ENCODE peak calls at places on chromosomes 16 and 17, in four cellular contexts. O is gastrocnemius medialis, D is WERI-Rb-1, Z is lower lobe of right lung. W is an unnamed sample.

GRCh38 chr16:13936596-13937081 is 16.7 kb downstream of the ERCC4 start:
- DNase-seq in Z (no peak), D (no peak), O (peak), W (no peak)

GRCh38 chr17:80676564-80676963 is 131.9 kb downstream of the RPTOR start:
- DNase-seq in O (no peak), D (no peak), Z (no peak), W (no peak)

GRCh38 chr17:68011199-68011665 is 15.0 kb upstream of the C17orf58 start:
- DNase-seq in Z (peak), D (peak), O (peak), W (peak)

GRCh38 chr16:21611178-21611545 is 11.8 kb downstream of the METTL9 start:
- DNase-seq in O (no peak), D (no peak), Z (no peak), W (no peak)

GRCh38 chr16:80948886-80949502 is 57.7 kb downstream of the CMC2 start:
- DNase-seq in D (peak), O (no peak), Z (peak), W (peak)

GRCh38 chr17:32288600-32288999 is 23.0 kb downstream of the RHBDL3 start:
- DNase-seq in Z (no peak), O (no peak), D (no peak), W (no peak)

GRCh38 chr17:5378566-5379207 is 40.8 kb downstream of the NUP88 start:
- DNase-seq in D (no peak), O (no peak), Z (no peak), W (no peak)

GRCh38 chr16:25257504-25257955 is at the start of gene ZKSCAN2:
- DNase-seq in Z (peak), D (peak), O (peak), W (peak)

GRCh38 chr17:29807520-29808361 is 122.3 kb downstream of the SSH2 start:
- DNase-seq in O (peak), Z (peak), D (peak), W (peak)

GRCh38 chr16:55982597-55982996 is 107.4 kb upstream of the CES5A start:
- DNase-seq in O (no peak), D (no peak), Z (no peak), W (no peak)

GRCh38 chr17:48470388-48471034 is 40.5 kb upstream of the SKAP1 start:
- DNase-seq in D (no peak), Z (no peak), O (no peak), W (no peak)

GRCh38 chr17:80107231-80108021 is 6.0 kb downstream of the GAA start:
- DNase-seq in Z (peak), O (no peak), D (no peak), W (no peak)

GRCh38 chr17:34993031-34993430 is 12.7 kb downstream of the LIG3 start:
- DNase-seq in Z (no peak), O (no peak), D (no peak), W (no peak)

GRCh38 chr16:56457927-56458470 is 6.6 kb downstream of the OGFOD1 start:
- DNase-seq in O (no peak), Z (no peak), D (no peak), W (no peak)

GRCh38 chr16:48099455-48099854 is 56.3 kb downstream of the ABCC12 start:
- DNase-seq in D (no peak), Z (no peak), O (no peak), W (peak)

GRCh38 chr16:52725461-52725860 is 178.5 kb upstream of the TOX3 start:
- DNase-seq in Z (no peak), O (no peak), D (no peak), W (no peak)

GRCh38 chr17:19329136-19329535 is 33.4 kb downstream of the B9D1 start:
- DNase-seq in D (no peak), Z (no peak), O (no peak), W (no peak)

GRCh38 chr16:74749291-74750055 is 25.1 kb downstream of the FA2H start:
- DNase-seq in Z (no peak), O (no peak), D (no peak), W (no peak)

GRCh38 chr16:67101301-67101675 is 8.5 kb upstream of the PHAF1 start:
- DNase-seq in D (no peak), O (no peak), Z (no peak), W (no peak)

GRCh38 chr16:23282508-23282907 is 19.6 kb upstream of the SCNN1B start:
- DNase-seq in D (no peak), Z (no peak), O (no peak), W (no peak)

GRCh38 chr16:86517652-86518258 is 7.4 kb downstream of the FOXF1 start:
- DNase-seq in D (peak), Z (no peak), O (peak), W (peak)

GRCh38 chr16:85524630-85525463 is 88.3 kb upstream of the GSE1 start:
- DNase-seq in Z (peak), D (no peak), O (peak), W (peak)

GRCh38 chr16:52812945-52813556 is 239.6 kb downstream of the CHD9NB start:
- DNase-seq in Z (no peak), O (no peak), D (no peak), W (no peak)

GRCh38 chr17:64190468-64190867 is 60.5 kb upstream of the ERN1 start:
- DNase-seq in Z (no peak), D (no peak), O (no peak), W (peak)

GRCh38 chr17:66964083-66964771 is at the start of gene CACNG4:
- DNase-seq in Z (no peak), O (no peak), D (peak), W (no peak)

GRCh38 chr17:82400830-82401229 is 17.3 kb upstream of the HEXD start:
- DNase-seq in Z (peak), D (no peak), O (no peak), W (no peak)

GRCh38 chr17:17004251-17004996 is 32.5 kb upstream of the TNFRSF13B start:
- DNase-seq in Z (no peak), D (no peak), O (peak), W (no peak)

GRCh38 chr17:61805399-61805798 is 57.9 kb downstream of the BRIP1 start:
- DNase-seq in D (no peak), Z (no peak), O (no peak), W (no peak)

GRCh38 chr17:31686495-31686894 is 172.5 kb downstream of the COPRS start:
- DNase-seq in D (no peak), Z (no peak), O (no peak), W (no peak)

GRCh38 chr16:88099563-88099890 is 148.3 kb downstream of the BANP start:
- DNase-seq in O (no peak), D (no peak), Z (no peak), W (no peak)

GRCh38 chr17:80254396-80255241 is 6.0 kb upstream of the RNF213 start:
- DNase-seq in O (peak), D (no peak), Z (no peak), W (no peak)

DNA sequence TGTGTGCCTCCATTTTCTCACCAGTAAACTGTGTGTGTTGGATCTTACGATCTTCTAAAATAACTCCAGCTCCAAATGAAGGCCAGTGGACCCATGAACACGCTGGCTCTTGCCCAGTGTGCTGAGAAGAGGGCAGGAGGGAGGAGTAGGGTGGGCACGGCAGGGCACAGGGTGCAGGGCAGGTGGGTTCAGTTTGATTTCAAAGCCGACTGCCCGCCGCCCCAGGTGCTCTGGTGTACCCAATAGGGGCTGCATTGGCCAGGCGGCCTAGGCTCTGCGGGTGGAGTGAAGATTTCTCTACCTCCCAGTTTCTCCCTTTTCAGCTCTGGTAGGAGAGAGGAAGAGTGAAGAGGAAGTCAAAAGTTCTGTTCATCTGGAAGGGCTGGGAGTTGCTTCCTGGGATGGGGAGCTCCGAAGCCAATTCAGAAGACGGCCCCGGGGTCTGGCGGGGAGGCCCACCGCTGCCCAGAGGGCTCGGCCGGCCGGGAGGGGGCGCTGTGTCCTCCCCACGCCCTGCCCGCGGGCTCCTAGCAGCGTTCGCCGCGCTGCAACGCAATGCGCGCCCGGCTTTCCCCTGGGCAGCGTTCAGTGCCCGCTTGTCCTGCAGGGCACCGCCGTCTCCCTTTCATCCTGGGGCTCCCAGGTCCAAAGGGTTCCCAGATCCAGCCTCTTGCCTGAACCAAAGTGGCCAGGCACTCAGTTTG is 1.1 kb upstream of the CRHR1 start:
- DNase-seq in Z (no peak), D (peak), O (no peak), W (no peak)
- TF ChIP-seq CTCF in Z (peak), D (peak), O (peak), W (peak)

GRCh38 chr16:57628782-57629181 is 352 bp downstream of the ADGRG1 start:
- DNase-seq in D (no peak), Z (no peak), O (no peak), W (no peak)

GRCh38 chr16:57628008-57628781 is at the start of gene ADGRG1:
- DNase-seq in O (peak), D (peak), Z (peak), W (peak)

GRCh38 chr16:57630402-57630787 is 2.0 kb downstream of the ADGRG1 start:
- DNase-seq in O (no peak), D (no peak), Z (no peak), W (peak)

GRCh38 chr16:57630931-57631845 is 2.8 kb downstream of the ADGRG1 start:
- DNase-seq in Z (no peak), D (no peak), O (no peak), W (no peak)

DNA sequence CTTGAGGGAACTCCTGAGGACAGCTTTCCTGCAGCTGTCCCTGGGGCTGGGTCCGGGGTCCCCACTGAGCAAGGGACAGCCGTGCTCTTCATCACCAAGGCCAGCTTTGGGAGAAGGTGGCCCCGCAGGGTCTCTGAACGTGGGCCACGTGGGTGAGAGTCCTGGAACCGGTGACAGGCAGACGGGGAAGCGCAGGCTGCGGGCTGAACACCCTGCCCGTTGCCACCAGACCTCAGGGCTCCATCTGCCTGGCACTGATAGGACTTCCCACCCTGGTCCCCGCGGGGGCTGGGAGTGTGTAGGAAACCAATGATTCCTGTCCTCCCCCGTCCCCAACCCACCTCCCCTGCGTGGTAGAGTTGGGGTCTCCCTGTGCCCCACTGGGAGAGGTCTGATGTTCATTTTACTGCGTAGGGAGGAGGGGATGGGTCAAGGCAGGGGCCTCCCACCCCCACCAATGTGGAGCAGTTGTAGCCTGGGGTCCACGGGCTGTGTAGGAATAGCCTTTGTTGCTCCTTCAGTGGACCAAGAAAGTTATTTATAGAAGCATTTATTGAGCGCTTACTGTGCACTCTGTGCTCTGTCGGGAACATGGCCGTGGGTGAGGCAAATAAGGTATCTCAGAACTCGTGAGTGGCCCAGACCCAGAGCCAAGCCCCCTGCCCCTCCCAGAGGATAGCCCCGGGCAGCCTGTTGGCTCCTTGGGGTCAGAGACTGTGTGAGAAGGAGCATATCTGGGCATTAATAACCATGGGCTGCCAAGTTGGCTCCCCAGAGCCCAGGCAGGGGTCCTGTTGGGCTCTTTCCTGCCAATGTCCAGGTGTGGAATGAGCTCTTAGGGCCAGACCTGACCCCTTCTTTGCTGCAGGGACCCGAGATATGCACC is 1.3 kb downstream of the ADGRG1 start:
- DNase-seq in O (no peak), Z (no peak), D (no peak), W (peak)
- H3K4me3 ChIP-seq in O (peak), Z (peak), D (no peak), W (peak)

GRCh38 chr17:2403044-2403443 is 2.2 kb upstream of the MNT start:
- DNase-seq in D (peak), O (no peak), Z (peak), W (no peak)
- TF ChIP-seq CTCF in D (no peak), O (no peak), Z (no peak), W (no peak)

GRCh38 chr17:40936437-40936971 is 942 bp downstream of the KRT23 start:
- DNase-seq in D (no peak), O (no peak), Z (no peak), W (no peak)
- H3K4me3 ChIP-seq in D (no peak), O (no peak), Z (no peak), W (no peak)

DNA sequence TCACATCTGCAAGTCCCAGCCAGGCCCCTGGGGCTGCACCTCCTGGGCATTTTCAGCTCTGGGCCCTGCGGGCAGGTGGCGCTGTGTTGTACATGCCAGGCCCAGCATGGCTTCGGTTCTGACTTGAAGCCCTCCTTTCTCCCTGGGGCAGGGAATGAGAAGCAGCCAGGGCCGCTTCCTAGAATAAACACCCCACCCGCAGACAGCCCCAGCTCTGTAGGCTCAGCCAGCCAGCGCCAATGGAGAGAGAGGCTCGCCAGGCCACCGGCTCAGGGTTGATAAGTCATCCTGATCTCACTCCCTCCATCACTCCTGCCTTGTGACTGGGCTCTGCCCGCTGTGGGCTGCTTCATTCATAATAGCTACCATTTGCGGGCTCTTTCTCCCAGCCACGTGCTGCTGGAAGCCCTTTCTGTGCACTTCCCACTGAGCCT is 6.0 kb upstream of the GLIS2 start:
- DNase-seq in Z (peak), D (no peak), O (no peak), W (peak)
- TF ChIP-seq CTCF in Z (peak), D (peak), O (no peak), W (peak)

GRCh38 chr16:65071371-65072311 is 50.2 kb downstream of the CDH11 start:
- DNase-seq in O (peak), D (no peak), Z (no peak), W (peak)

GRCh38 chr16:65069766-65070165 is 52.1 kb downstream of the CDH11 start:
- DNase-seq in Z (no peak), D (no peak), O (peak), W (no peak)

GRCh38 chr16:65069090-65069489 is 52.8 kb downstream of the CDH11 start:
- DNase-seq in O (no peak), D (no peak), Z (no peak), W (no peak)

GRCh38 chr16:65068151-65068740 is 53.6 kb downstream of the CDH11 start:
- DNase-seq in Z (no peak), O (peak), D (no peak), W (no peak)

GRCh38 chr16:65070831-65071230 is 51.0 kb downstream of the CDH11 start:
- DNase-seq in O (peak), Z (no peak), D (no peak), W (peak)
- H3K4me3 ChIP-seq in O (peak), Z (no peak), D (no peak), W (no peak)

GRCh38 chr17:2222301-2222700 is 81.3 kb downstream of the SMG6 start:
- DNase-seq in D (no peak), Z (no peak), O (no peak), W (no peak)

GRCh38 chr17:2227025-2227699 is 76.4 kb downstream of the SMG6 start:
- DNase-seq in O (no peak), Z (no peak), D (no peak), W (no peak)

GRCh38 chr17:2218426-2218825 is 85.2 kb downstream of the SMG6 start:
- DNase-seq in O (no peak), D (no peak), Z (no peak), W (no peak)

GRCh38 chr17:2223617-2223927 is 80.0 kb downstream of the SMG6 start:
- DNase-seq in O (no peak), Z (no peak), D (no peak), W (no peak)

DNA sequence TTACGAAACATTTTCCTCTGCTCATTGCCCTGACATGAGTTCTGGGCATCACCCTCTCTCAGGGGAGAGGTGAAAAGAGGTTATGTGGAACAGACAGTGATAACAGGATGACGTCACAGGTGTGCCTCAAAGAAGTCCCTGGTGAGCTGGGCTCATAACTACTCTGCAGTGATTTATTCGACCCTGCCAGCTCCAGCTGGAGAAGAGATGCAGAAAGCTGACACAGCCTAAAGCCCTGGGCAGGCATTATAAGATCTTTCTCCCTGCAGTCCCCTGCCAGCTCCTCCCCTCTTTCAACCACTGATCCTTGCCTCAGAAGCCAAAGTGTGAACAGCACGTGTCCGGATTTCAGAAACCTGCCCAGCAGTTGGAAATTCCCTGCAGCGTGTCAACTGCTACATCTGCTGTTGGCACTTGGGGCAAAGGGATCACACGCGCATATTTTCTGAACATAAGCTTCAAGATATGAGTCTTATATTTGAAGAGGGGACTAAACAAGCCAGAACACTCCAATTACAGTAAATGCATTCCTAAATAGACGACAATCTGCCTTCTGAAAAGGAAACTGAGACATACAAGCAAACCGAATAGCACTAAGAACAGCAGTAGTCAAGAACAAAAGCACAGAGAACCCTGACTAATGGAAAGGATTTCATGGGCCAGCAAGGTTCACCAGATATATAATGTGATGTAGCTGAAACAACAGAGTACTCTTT is 80.5 kb downstream of the SMG6 start:
- DNase-seq in O (peak), Z (no peak), D (peak), W (peak)
- TF ChIP-seq CTCF in O (no peak), Z (no peak), D (no peak), W (no peak)

GRCh38 chr17:2396192-2396567 is 4.7 kb downstream of the MNT start:
- DNase-seq in D (no peak), Z (no peak), O (no peak), W (no peak)
- H3K4me3 ChIP-seq in D (peak), Z (peak), O (peak), W (no peak)

DNA sequence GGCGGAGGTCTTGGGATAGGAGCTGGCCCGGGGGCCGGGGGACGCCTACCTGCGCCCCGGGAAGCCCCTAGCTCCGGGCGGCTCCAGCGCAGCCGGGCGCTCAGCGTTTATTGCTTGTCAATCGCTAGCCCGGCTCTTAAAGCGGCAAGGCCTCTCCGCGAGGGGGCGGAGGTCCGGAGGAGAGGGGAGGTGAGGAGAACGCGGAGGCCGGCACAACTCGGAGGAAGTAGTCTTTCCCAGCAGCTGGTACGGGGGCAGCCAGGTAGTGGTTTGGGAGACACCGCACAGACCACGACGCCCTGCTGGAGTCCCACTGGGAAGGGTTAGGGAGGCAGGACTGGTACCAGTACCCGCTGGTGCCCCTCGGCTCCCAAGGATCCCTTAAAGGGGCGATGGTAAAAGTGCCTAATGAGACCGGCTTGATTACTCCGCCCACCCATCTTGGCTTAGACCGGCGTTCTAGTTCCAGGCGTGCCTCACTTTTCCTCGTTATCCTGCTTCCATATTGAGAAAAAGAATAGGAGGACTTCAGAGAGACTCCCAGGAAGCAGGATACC is at the start of gene MPP2:
- DNase-seq in Z (peak), D (peak), O (peak), W (peak)
- TF ChIP-seq CTCF in Z (peak), D (peak), O (no peak), W (no peak)

GRCh38 chr17:44110011-44110686 is 13.3 kb downstream of the HDAC5 start:
- DNase-seq in O (no peak), D (no peak), Z (no peak), W (no peak)
- H3K4me3 ChIP-seq in O (peak), D (peak), Z (peak), W (peak)